ENCODE peak calls at places on chromosomes 11 and 22, in four cellular contexts. F, O, P and Y are unnamed samples.

GRCh38 chr22:35484651-35485372 is 55.8 kb upstream of the RASD2 start:
- DNase-seq in F (peak; percentile 24), O (no peak), P (no peak), Y (no peak)

GRCh38 chr22:19776433-19777031 is 16.0 kb downstream of the TBX1 start:
- DNase-seq in F (peak; percentile 34), O (no peak), P (no peak), Y (peak; percentile 35)

GRCh38 chr11:61712911-61713310 is 32.7 kb downstream of the DAGLA start:
- DNase-seq in F (no peak), O (no peak), P (no peak), Y (no peak)

GRCh38 chr11:122837528-122838346 is 563 bp upstream of the CRTAM start:
- DNase-seq in F (no peak), O (no peak), P (no peak), Y (no peak)

GRCh38 chr11:70270877-70271634 is 566 bp downstream of the PPFIA1 start:
- DNase-seq in F (peak; percentile 70), O (no peak), P (peak; percentile 51), Y (peak; percentile 12)

GRCh38 chr11:92384807-92385206 is 160.2 kb downstream of the FAT3 start:
- DNase-seq in F (no peak), O (no peak), P (no peak), Y (no peak)

GRCh38 chr11:128732471-128733277 is 38.8 kb downstream of the FLI1 start:
- DNase-seq in F (no peak), O (no peak), P (no peak), Y (no peak)

GRCh38 chr22:37599161-37599560 is 9.5 kb upstream of the GGA1 start:
- DNase-seq in F (peak; percentile 35), O (no peak), P (no peak), Y (no peak)

GRCh38 chr22:35648066-35649025 is at the start of gene APOL6:
- DNase-seq in F (peak; percentile 95), O (no peak), P (no peak), Y (peak; percentile 87)

GRCh38 chr11:70733327-70734325 is 335.3 kb downstream of the CTTN start:
- DNase-seq in F (no peak), O (no peak), P (no peak), Y (no peak)

GRCh38 chr11:128888034-128888985 is 2.8 kb upstream of the KCNJ5 start:
- DNase-seq in F (no peak), O (no peak), P (no peak), Y (no peak)

GRCh38 chr22:38705235-38706100 is at the start of gene GTPBP1:
- DNase-seq in F (peak; percentile 100), O (peak; percentile 99), P (peak; percentile 100), Y (peak; percentile 100)
- H2BK12ac ChIP-seq in F (peak within 1 kb of the TSS; percentile 34), O (peak within 1 kb of the TSS; percentile 95), P (no peak within 1 kb of the TSS), Y (no peak within 1 kb of the TSS)

GRCh38 chr11:31870609-31871309 is 59.6 kb upstream of the PAX6 start:
- DNase-seq in F (peak; percentile 49), O (peak; percentile 68), P (peak; percentile 85), Y (peak; percentile 65)
- H3K27me3 ChIP-seq in F (peaks cover 50% of the 10 kb centered on the region), O (no peaks in the 10 kb centered on the region), P (no peaks in the 10 kb centered on the region), Y (no peaks in the 10 kb centered on the region)

DNA sequence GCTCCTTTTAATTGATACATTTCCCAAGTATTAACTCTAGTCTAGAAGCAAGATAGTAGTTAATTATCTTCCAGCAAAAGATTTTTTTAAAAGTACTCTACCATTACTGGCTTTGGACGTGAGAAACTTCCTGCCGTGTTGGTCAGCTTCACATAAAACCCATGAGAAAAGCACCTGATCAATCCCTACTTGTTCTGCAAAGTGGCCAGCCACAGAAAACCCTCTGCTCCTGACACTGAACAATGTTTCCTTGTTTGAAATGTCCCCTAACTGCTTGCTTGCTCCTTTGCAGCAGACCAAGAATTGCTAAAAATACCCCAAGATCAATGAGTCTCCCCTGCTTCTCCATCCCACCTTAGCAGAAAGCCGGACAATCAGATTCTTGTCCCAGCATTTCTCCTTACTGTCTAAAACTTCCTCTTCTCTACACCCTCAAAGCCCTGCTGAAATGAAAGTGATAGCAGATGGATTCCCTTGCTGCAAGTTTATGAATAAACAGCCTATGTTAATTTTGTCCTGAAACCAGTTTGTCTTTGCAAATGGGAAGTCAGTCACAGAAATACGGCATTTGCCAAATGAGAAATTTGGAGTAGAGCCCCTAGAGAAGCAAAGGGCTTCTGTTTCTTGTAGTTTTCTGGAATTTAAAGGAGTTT is 207.1 kb upstream of the ARHGAP20 start:
- DNase-seq in F (no peak), O (no peak), P (no peak), Y (no peak)
- H3K4me3 ChIP-seq in F (no peak overlapping the region), O (no peak overlapping the region), P (no peak overlapping the region), Y (no peak overlapping the region)

GRCh38 chr22:30197389-30197788 is 49.2 kb downstream of the LIF start:
- DNase-seq in F (no peak), O (no peak), P (no peak), Y (no peak)
- H2BK12ac ChIP-seq in F (no peak overlapping the region), O (peak overlapping the region; percentile 96), P (no peak overlapping the region), Y (no peak overlapping the region)

DNA sequence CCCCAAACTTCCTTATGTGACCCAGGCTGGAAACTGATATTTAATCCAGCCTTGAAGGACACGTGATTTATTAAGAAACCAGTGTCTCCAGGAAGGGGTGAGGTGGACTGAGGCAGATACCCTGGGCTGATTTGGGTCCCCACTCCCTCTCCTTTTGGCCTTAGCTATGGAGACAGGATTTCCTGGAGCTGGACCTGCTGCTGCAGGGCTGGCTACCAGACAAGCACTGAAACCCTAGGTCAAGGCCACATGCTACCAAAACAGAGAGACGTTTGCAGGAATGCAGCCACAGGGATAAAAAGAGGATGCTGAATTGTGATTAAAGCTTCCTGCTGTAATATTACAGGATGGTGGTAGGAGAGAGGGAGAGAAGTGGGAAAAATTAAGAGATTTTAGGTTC is 25.4 kb upstream of the FCHSD2 start:
- DNase-seq in F (no peak), O (no peak), P (no peak), Y (no peak)
- H3K27me3 ChIP-seq in F (peaks cover 3% of the 10 kb centered on the region), O (no peaks in the 10 kb centered on the region), P (no peaks in the 10 kb centered on the region), Y (no peaks in the 10 kb centered on the region)

GRCh38 chr22:23713696-23714595 is 23.1 kb downstream of the RGL4 start:
- DNase-seq in F (no peak), O (no peak), P (no peak), Y (no peak)

GRCh38 chr22:23714596-23715588 is 24.1 kb downstream of the RGL4 start:
- DNase-seq in F (no peak), O (no peak), P (no peak), Y (no peak)

GRCh38 chr22:23718371-23719165 is 27.8 kb downstream of the RGL4 start:
- DNase-seq in F (no peak), O (no peak), P (no peak), Y (no peak)

GRCh38 chr22:23716811-23717801 is 26.3 kb downstream of the RGL4 start:
- DNase-seq in F (peak; percentile 88), O (peak; percentile 64), P (peak; percentile 86), Y (peak; percentile 84)

DNA sequence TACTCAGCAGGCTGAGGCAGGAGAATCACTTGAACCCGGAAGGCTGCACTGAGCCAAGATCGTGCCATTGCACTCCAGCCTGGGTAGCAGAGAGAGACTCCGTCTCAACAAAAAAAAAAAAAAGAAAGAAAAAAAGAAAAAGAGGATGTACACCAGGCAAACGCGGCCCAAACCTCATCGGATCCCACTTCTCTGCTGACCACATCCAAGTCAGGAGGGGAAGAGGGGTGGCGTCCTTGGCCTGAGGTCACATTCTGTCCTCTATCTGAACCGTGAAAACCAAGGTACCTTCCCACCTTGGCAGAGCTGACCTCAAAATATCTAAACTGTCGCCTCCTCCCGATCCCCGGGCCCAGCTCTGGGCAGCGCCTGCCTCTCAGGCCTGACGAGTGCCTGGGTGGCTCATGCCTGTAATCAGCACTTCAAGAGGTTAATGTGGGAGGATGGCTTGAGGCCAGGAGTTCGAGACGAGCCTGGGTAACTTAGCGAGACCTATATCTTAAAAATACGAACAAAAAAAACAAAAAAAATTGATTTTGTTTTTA is 25.1 kb downstream of the RGL4 start:
- DNase-seq in F (no peak), O (no peak), P (no peak), Y (no peak)
- H3K4me3 ChIP-seq in F (no peak overlapping the region), O (peak overlapping the region; percentile 76), P (no peak overlapping the region), Y (no peak overlapping the region)

GRCh38 chr22:49535126-49535525 is 292.5 kb downstream of the BRD1 start:
- DNase-seq in F (no peak), O (no peak), P (no peak), Y (no peak)

GRCh38 chr22:49534386-49534785 is 293.3 kb downstream of the BRD1 start:
- DNase-seq in F (no peak), O (no peak), P (no peak), Y (no peak)

GRCh38 chr22:49533886-49534285 is 293.8 kb downstream of the BRD1 start:
- DNase-seq in F (no peak), O (no peak), P (no peak), Y (no peak)

GRCh38 chr22:49536571-49537131 is 291.0 kb downstream of the BRD1 start:
- DNase-seq in F (no peak), O (peak; percentile 78), P (no peak), Y (no peak)

DNA sequence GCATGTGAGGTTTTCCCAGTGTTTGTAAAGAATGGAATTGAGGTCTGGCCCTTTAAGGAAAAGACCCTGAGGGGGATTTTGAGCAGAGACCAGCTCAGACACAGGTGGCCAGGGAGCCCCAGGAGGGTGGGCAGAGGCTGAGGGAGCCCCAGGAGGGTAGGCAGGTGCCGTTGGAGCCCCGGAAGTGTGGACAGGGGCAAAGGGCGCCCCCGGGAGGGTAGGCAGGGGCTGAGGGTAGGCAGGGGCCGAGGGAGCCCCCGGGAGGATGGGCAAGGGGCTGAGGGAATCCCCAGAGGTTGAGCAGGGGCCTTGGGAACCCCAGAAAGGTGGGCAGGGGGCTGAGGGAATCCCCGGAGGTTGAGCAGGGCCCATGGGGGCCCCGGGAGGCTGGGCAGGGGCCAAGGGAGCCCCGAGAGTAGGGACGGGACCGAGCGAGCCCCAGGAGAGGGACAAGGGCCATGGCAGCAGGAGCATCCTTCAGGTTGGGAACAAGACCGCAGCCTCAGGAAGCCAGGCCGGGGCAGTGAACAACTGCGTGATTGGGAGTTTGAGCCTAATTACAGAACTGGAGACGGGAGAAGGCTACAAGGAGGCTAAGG is 292.0 kb downstream of the BRD1 start:
- DNase-seq in F (no peak), O (no peak), P (no peak), Y (no peak)
- H2BK12ac ChIP-seq in F (no peak overlapping the region), O (peak overlapping the region; percentile 77), P (no peak overlapping the region), Y (peak overlapping the region; percentile 96)

DNA sequence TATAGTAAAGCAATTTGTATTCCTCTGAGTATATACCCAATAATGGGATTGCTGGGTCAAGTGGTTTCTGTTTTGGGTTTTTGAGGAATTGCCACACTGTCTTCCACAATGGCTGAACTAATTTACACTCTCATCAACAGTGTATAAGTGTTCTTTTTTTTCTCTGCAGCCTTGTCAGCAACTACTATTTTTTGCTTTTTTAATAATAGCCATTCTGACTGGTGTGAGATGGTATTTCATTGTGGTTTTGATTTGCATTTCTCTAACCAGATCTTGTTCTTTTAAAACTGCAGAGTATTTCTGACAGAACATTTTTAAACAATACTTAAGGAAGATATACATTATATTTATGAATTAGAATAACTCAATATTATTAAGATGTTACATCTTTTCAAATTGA is 1140.5 kb upstream of the CNTN5 start:
- DNase-seq in F (no peak), O (no peak), P (no peak), Y (no peak)
- H3K27me3 ChIP-seq in F (no peaks in the 10 kb centered on the region), O (no peaks in the 10 kb centered on the region), P (no peaks in the 10 kb centered on the region), Y (no peaks in the 10 kb centered on the region)

GRCh38 chr22:17104336-17104935 is 16.7 kb downstream of the TMEM121B start:
- DNase-seq in F (no peak), O (no peak), P (no peak), Y (no peak)
- H3K4me3 ChIP-seq in F (no peak overlapping the region), O (no peak overlapping the region), P (no peak overlapping the region), Y (no peak overlapping the region)

GRCh38 chr11:842370-843002 is at the start of the genes POLR2L and TSPAN4:
- DNase-seq in F (peak; percentile 89), O (no peak), P (peak; percentile 90), Y (peak; percentile 71)
- H2BK12ac ChIP-seq in F (peak within 1 kb of the TSS; percentile 91), O (peak within 1 kb of the TSS; percentile 92), P (peak within 1 kb of the TSS; percentile 69), Y (peak within 1 kb of the TSS; percentile 87)